ENCODE peak calls at places on chromosomes 3 and 15, in ten cellular contexts. A, W, O, Z, K, Q, L, C, F and E are unnamed samples.

GRCh38 chr3:86985427-86985826 is 5.5 kb downstream of the VGLL3 start:
- DNase-seq in F (no peak), C (no peak), O (no peak), A (no peak), Q (no peak), Z (no peak), L (no peak), W (no peak), K (no peak), E (no peak)

GRCh38 chr15:68776477-68777270 is 44.0 kb downstream of the ANP32A start:
- DNase-seq in K (no peak), L (no peak), Q (peak), O (no peak), A (no peak), W (no peak), Z (no peak), F (no peak), C (no peak), E (no peak)

GRCh38 chr15:69718916-69719315 is 266.3 kb downstream of the RPLP1 start:
- DNase-seq in F (no peak), K (no peak), Z (peak), C (no peak), W (no peak), L (no peak), A (no peak), Q (peak), O (peak), E (peak)

GRCh38 chr3:152638707-152639450 is 196.1 kb upstream of the P2RY1 start:
- DNase-seq in C (no peak), Z (no peak), K (no peak), L (no peak), A (no peak), Q (no peak), W (no peak), F (no peak), O (no peak), E (peak)

GRCh38 chr3:159911011-159911663 is 77.5 kb upstream of the IL12A start:
- DNase-seq in Q (no peak), L (peak), A (no peak), C (peak), F (no peak), W (no peak), K (peak), O (no peak), Z (peak), E (no peak)

GRCh38 chr3:23740517-23741402 is 65.0 kb upstream of the UBE2E1 start:
- DNase-seq in K (peak), W (peak), C (peak), F (peak), A (no peak), L (no peak), Z (peak), O (no peak), Q (peak), E (no peak)

GRCh38 chr15:57762302-57762701 is 55.8 kb downstream of the POLR2M start:
- DNase-seq in C (no peak), K (no peak), L (no peak), F (no peak), Z (no peak), W (no peak), O (no peak), Q (no peak), A (no peak), E (no peak)

GRCh38 chr3:55567615-55568014 is 80.5 kb upstream of the WNT5A start:
- DNase-seq in O (no peak), W (no peak), A (peak), C (peak), Z (no peak), K (peak), F (no peak), L (peak), Q (no peak), E (no peak)

GRCh38 chr3:21672303-21672702 is 78.7 kb downstream of the ZNF385D start:
- DNase-seq in Z (no peak), L (peak), C (peak), W (no peak), A (peak), F (no peak), Q (no peak), O (no peak), K (peak), E (no peak)

GRCh38 chr3:143751643-143752178 is 96.6 kb downstream of the SLC9A9 start:
- DNase-seq in C (no peak), Z (no peak), Q (no peak), O (peak), A (no peak), L (no peak), K (no peak), W (peak), F (no peak), E (no peak)

GRCh38 chr15:89307046-89307587 is 27.5 kb downstream of the POLG start:
- DNase-seq in F (no peak), Z (no peak), Q (no peak), W (no peak), O (no peak), K (peak), A (peak), L (no peak), C (peak), E (no peak)

GRCh38 chr3:4752201-4753072 is 226.8 kb upstream of the BHLHE40 start:
- DNase-seq in O (no peak), Z (no peak), A (peak), C (no peak), L (no peak), W (no peak), Q (no peak), F (no peak), K (no peak), E (no peak)

GRCh38 chr15:86743283-86743903 is 663.7 kb downstream of the AGBL1 start:
- DNase-seq in Q (no peak), W (peak), O (no peak), C (peak), L (no peak), K (peak), F (peak), Z (peak), A (no peak), E (peak)

GRCh38 chr3:37221407-37221806 is 47.0 kb upstream of the LRRFIP2 start:
- DNase-seq in K (peak), L (peak), C (peak), Z (no peak), A (peak), W (no peak), F (no peak), O (no peak), Q (no peak), E (no peak)

GRCh38 chr3:101120039-101120438 is 126.8 kb upstream of the ABI3BP start:
- DNase-seq in O (no peak), L (no peak), A (no peak), Z (no peak), C (no peak), W (no peak), K (no peak), F (no peak), Q (no peak), E (no peak)

GRCh38 chr3:30550246-30550645 is 56.2 kb upstream of the TGFBR2 start:
- DNase-seq in Z (no peak), K (no peak), C (no peak), W (no peak), F (no peak), L (no peak), Q (no peak), A (no peak), O (no peak), E (no peak)

GRCh38 chr15:83099290-83099689 is 8.2 kb upstream of the TM6SF1 start:
- DNase-seq in C (no peak), A (no peak), Q (no peak), W (no peak), L (no peak), O (no peak), K (no peak), Z (no peak), F (no peak), E (no peak)

GRCh38 chr3:49172616-49173041 is 1.2 kb downstream of the KLHDC8B start:
- DNase-seq in Z (no peak), C (no peak), L (no peak), Q (no peak), W (no peak), F (peak), O (no peak), K (no peak), A (no peak), E (no peak)

GRCh38 chr3:3086239-3086638 is 23.9 kb downstream of the IL5RA start:
- DNase-seq in Q (no peak), A (no peak), C (no peak), O (no peak), Z (no peak), L (no peak), F (no peak), W (no peak), K (no peak), E (no peak)

GRCh38 chr3:30613135-30613825 is 6.9 kb downstream of the TGFBR2 start:
- DNase-seq in K (no peak), Z (no peak), O (no peak), W (no peak), C (no peak), A (no peak), L (no peak), Q (no peak), F (no peak), E (no peak)

GRCh38 chr15:45903283-45903682 is 268.5 kb downstream of the SQOR start:
- DNase-seq in A (no peak), F (no peak), W (no peak), Z (no peak), L (no peak), O (no peak), C (peak), Q (no peak), K (peak), E (no peak)

GRCh38 chr3:55191911-55192787 is 264.3 kb upstream of the LRTM1 start:
- DNase-seq in W (no peak), K (peak), Z (no peak), O (no peak), F (no peak), C (peak), L (peak), A (peak), Q (no peak), E (no peak)

GRCh38 chr15:40511472-40512133 is 40.8 kb downstream of the CHST14 start:
- DNase-seq in C (peak), F (peak), A (no peak), Q (peak), Z (peak), W (no peak), K (peak), L (peak), O (peak), E (peak)

GRCh38 chr3:45896956-45897355 is 10.6 kb downstream of the CCR9 start:
- DNase-seq in W (no peak), Q (no peak), Z (no peak), L (peak), O (no peak), A (peak), F (no peak), K (peak), C (peak), E (no peak)

GRCh38 chr3:105752791-105753415 is 115.9 kb downstream of the CBLB start:
- DNase-seq in K (peak), F (no peak), A (no peak), Z (peak), O (peak), Q (no peak), W (peak), C (peak), L (no peak), E (no peak)

GRCh38 chr15:83312046-83312445 is 27.6 kb upstream of the BNC1 start:
- DNase-seq in L (no peak), C (peak), F (no peak), O (no peak), K (peak), Z (no peak), W (no peak), Q (no peak), A (no peak), E (no peak)

GRCh38 chr3:9408546-9408945 is 11.1 kb downstream of the SETD5 start:
- DNase-seq in Q (no peak), A (no peak), K (no peak), W (no peak), C (no peak), L (no peak), F (no peak), O (no peak), Z (no peak), E (no peak)

GRCh38 chr15:72992733-72993321 is 59.4 kb upstream of the NEO1 start:
- DNase-seq in F (no peak), A (peak), Q (no peak), O (no peak), C (no peak), K (no peak), L (no peak), Z (no peak), W (no peak), E (no peak)

GRCh38 chr3:17158941-17159682 is 274.4 kb downstream of the PLCL2 start:
- DNase-seq in Z (no peak), Q (no peak), L (no peak), A (peak), W (no peak), O (no peak), K (no peak), F (no peak), C (peak), E (no peak)

GRCh38 chr3:106510206-106510605 is 641.4 kb upstream of the CBLB start:
- DNase-seq in A (no peak), W (no peak), K (no peak), Q (peak), Z (no peak), O (no peak), C (peak), L (no peak), F (no peak), E (no peak)

GRCh38 chr3:116246406-116246805 is 198.9 kb downstream of the LSAMP start:
- DNase-seq in F (no peak), Z (no peak), A (no peak), L (no peak), Q (no peak), C (no peak), W (no peak), K (no peak), O (no peak), E (no peak)

GRCh38 chr3:159841766-159842165 is 146.9 kb upstream of the IL12A start:
- DNase-seq in Q (no peak), F (no peak), L (no peak), A (no peak), O (no peak), K (no peak), Z (no peak), C (no peak), W (no peak), E (no peak)

GRCh38 chr15:89836255-89837133 is 21.8 kb upstream of the ANPEP start:
- DNase-seq in F (no peak), L (peak), O (no peak), A (peak), Z (no peak), Q (no peak), C (peak), K (peak), W (no peak), E (no peak)

GRCh38 chr3:30702038-30702437 is 95.6 kb downstream of the TGFBR2 start:
- DNase-seq in A (no peak), Q (no peak), O (no peak), F (no peak), C (no peak), Z (no peak), K (no peak), L (no peak), W (no peak), E (no peak)

GRCh38 chr3:5411786-5412185 is 224.3 kb downstream of the EDEM1 start:
- DNase-seq in O (no peak), A (no peak), C (no peak), Q (no peak), L (no peak), Z (peak), W (no peak), K (no peak), F (no peak), E (no peak)

GRCh38 chr3:24499991-24500390 is 5.3 kb upstream of the THRB start:
- DNase-seq in O (no peak), F (no peak), L (no peak), K (no peak), C (no peak), W (no peak), A (no peak), Z (no peak), Q (no peak), E (no peak)

GRCh38 chr15:49467782-49468181 is 44.7 kb downstream of the FGF7 start:
- DNase-seq in O (no peak), C (no peak), Q (no peak), F (no peak), L (no peak), Z (no peak), W (no peak), A (no peak), K (no peak), E (no peak)

GRCh38 chr3:195815169-195815771 is 3.5 kb upstream of the MUC4 start:
- DNase-seq in F (no peak), Q (no peak), W (no peak), K (peak), O (no peak), L (no peak), A (peak), Z (no peak), C (peak), E (no peak)